ENCODE peak calls at places on chromosomes 7 and 10, in eight cellular contexts. P is esophagus muscularis mucosa, N is esophagus squamous epithelium, F is spleen, R is GM12878, U is body of pancreas, B is uterus, K is thyroid gland. S is an unnamed sample. For H3K27me3, the result is how much of the 10 kb centered on the place peaks cover.

GRCh38 chr10:127989481-127989964 is 82.6 kb downstream of the PTPRE start:
- DNase-seq in P (no peak), N (no peak), F (no peak), R (no peak), U (no peak), B (no peak), K (no peak), S (no peak)

GRCh38 chr10:104323721-104324686 is 14.3 kb downstream of the ITPRIP start:
- DNase-seq in P (no peak), N (no peak), F (peak), R (no peak), U (peak), B (no peak), K (no peak), S (no peak)

GRCh38 chr7:157373493-157373892 is 36.7 kb downstream of the DNAJB6 start:
- DNase-seq in P (no peak), N (no peak), F (no peak), R (no peak), U (no peak), B (no peak), K (no peak), S (no peak)

GRCh38 chr10:97525683-97526110 is 27.0 kb downstream of the UBTD1 start:
- DNase-seq in P (no peak), N (no peak), F (no peak), R (no peak), U (no peak), B (no peak), K (no peak), S (no peak)

GRCh38 chr10:119416855-119417254 is 125.7 kb downstream of the RGS10 start:
- DNase-seq in P (no peak), N (no peak), F (peak), R (peak), U (peak), B (peak), K (peak), S (no peak)

GRCh38 chr7:46449743-46450142 is 528.7 kb upstream of the IGFBP3 start:
- DNase-seq in P (no peak), N (no peak), F (no peak), R (no peak), U (no peak), B (no peak), K (no peak), S (no peak)

GRCh38 chr7:113464096-113464855 is 345.9 kb upstream of the SMIM30 start:
- DNase-seq in P (no peak), N (no peak), F (no peak), R (no peak), U (no peak), B (no peak), K (no peak), S (no peak)

GRCh38 chr10:95660283-95660682 is 3.8 kb upstream of the ALDH18A1 start:
- DNase-seq in P (peak), N (no peak), F (no peak), R (no peak), U (no peak), B (no peak), K (peak), S (no peak)

GRCh38 chr10:45235823-45236222 is 79.6 kb downstream of the OR13A1 start:
- DNase-seq in P (peak), N (no peak), F (no peak), R (no peak), U (no peak), B (no peak), K (no peak), S (no peak)

GRCh38 chr7:89837515-89837914 is 316.8 kb upstream of the STEAP1 start:
- DNase-seq in P (no peak), N (no peak), F (no peak), R (no peak), U (no peak), B (no peak), K (no peak), S (no peak)

GRCh38 chr10:133403359-133403758 is 9.4 kb downstream of the MTG1 start:
- DNase-seq in P (no peak), N (no peak), F (no peak), R (no peak), U (no peak), B (no peak), K (no peak), S (no peak)

GRCh38 chr7:143290293-143290692 is 2.1 kb downstream of the CASP2 start:
- DNase-seq in P (no peak), N (no peak), F (no peak), R (no peak), U (no peak), B (no peak), K (no peak), S (no peak)

GRCh38 chr10:97065128-97065527 is 120.6 kb downstream of the SLIT1 start:
- DNase-seq in P (no peak), N (no peak), F (peak), R (no peak), U (peak), B (no peak), K (peak), S (no peak)

GRCh38 chr7:28672397-28672797 is 260.1 kb downstream of the CREB5 start:
- DNase-seq in P (no peak), N (no peak), F (no peak), R (no peak), U (no peak), B (no peak), K (no peak), S (no peak)

GRCh38 chr10:8830876-8831275 is 776.4 kb downstream of the GATA3 start:
- DNase-seq in P (no peak), N (no peak), F (no peak), R (no peak), U (no peak), B (no peak), K (no peak), S (no peak)

GRCh38 chr7:81439591-81439990 is 330.3 kb downstream of the HGF start:
- DNase-seq in P (no peak), N (no peak), F (no peak), R (no peak), U (no peak), B (no peak), K (no peak), S (no peak)

GRCh38 chr10:21183025-21183424 is 285.9 kb upstream of the NEBL start:
- DNase-seq in P (no peak), N (no peak), F (no peak), R (no peak), U (no peak), B (no peak), K (no peak), S (no peak)

GRCh38 chr7:142811154-142811737 is 40.5 kb downstream of the PRSS2 start:
- DNase-seq in P (no peak), N (no peak), F (no peak), R (no peak), U (peak), B (no peak), K (no peak), S (no peak)

GRCh38 chr7:184768-185264 is 7.6 kb upstream of the FAM20C start:
- DNase-seq in P (no peak), N (no peak), F (no peak), R (no peak), U (no peak), B (no peak), K (no peak), S (no peak)

GRCh38 chr10:133264455-133264854 is 12.2 kb downstream of the ADAM8 start:
- DNase-seq in P (no peak), N (no peak), F (no peak), R (no peak), U (no peak), B (no peak), K (no peak), S (no peak)

GRCh38 chr7:41579961-41580935 is 122.6 kb downstream of the INHBA start:
- DNase-seq in P (no peak), N (no peak), F (no peak), R (no peak), U (no peak), B (no peak), K (no peak), S (no peak)

GRCh38 chr7:106114735-106115383 is 2.7 kb upstream of the SYPL1 start:
- DNase-seq in P (no peak), N (no peak), F (peak), R (no peak), U (no peak), B (no peak), K (peak), S (no peak)

GRCh38 chr10:4532467-4532866 is 293.5 kb upstream of the AKR1E2 start:
- DNase-seq in P (no peak), N (no peak), F (no peak), R (no peak), U (no peak), B (no peak), K (no peak), S (no peak)

GRCh38 chr7:116218747-116219146 is 8.4 kb downstream of the TES start:
- DNase-seq in P (no peak), N (no peak), F (no peak), R (no peak), U (no peak), B (no peak), K (no peak), S (no peak)

GRCh38 chr10:74640134-74640533 is 186.3 kb upstream of the KAT6B start:
- DNase-seq in P (no peak), N (no peak), F (no peak), R (peak), U (no peak), B (no peak), K (no peak), S (no peak)

GRCh38 chr10:14653271-14654161 is 121.2 kb downstream of the FAM107B start:
- DNase-seq in P (no peak), N (no peak), F (no peak), R (no peak), U (peak), B (peak), K (peak), S (no peak)

GRCh38 chr10:62528441-62528840 is 154.3 kb downstream of the ZNF365 start:
- DNase-seq in P (no peak), N (no peak), F (no peak), R (peak), U (no peak), B (no peak), K (no peak), S (no peak)

GRCh38 chr10:42989481-42989921 is 87.4 kb upstream of the RET start:
- DNase-seq in P (peak), N (no peak), F (peak), R (no peak), U (no peak), B (no peak), K (no peak), S (no peak)

GRCh38 chr7:101869026-101869900 is 51.8 kb downstream of the CUX1 start:
- DNase-seq in P (no peak), N (no peak), F (no peak), R (no peak), U (no peak), B (no peak), K (no peak), S (no peak)

GRCh38 chr10:5996696-5997095 is 19.4 kb upstream of the IL15RA start:
- DNase-seq in P (no peak), N (no peak), F (no peak), R (no peak), U (no peak), B (no peak), K (no peak), S (no peak)

GRCh38 chr7:19213746-19214145 is 68.5 kb upstream of the FERD3L start:
- DNase-seq in P (no peak), N (no peak), F (no peak), R (no peak), U (no peak), B (no peak), K (no peak), S (no peak)

GRCh38 chr7:20542594-20542993 is 72.9 kb upstream of the ABCB5 start:
- DNase-seq in P (no peak), N (no peak), F (no peak), R (no peak), U (peak), B (peak), K (no peak), S (no peak)

GRCh38 chr7:56639173-56639746 is 493.0 kb downstream of the ZNF479 start:
- DNase-seq in P (no peak), N (no peak), F (no peak), R (no peak), U (no peak), B (no peak), K (no peak), S (no peak)

GRCh38 chr7:24197852-24198251 is 86.1 kb upstream of the NPY start:
- DNase-seq in P (peak), N (no peak), F (no peak), R (no peak), U (no peak), B (no peak), K (no peak), S (no peak)

GRCh38 chr7:81183326-81183725 is 264.5 kb upstream of the SEMA3C start:
- DNase-seq in P (no peak), N (no peak), F (no peak), R (no peak), U (no peak), B (no peak), K (no peak), S (no peak)

GRCh38 chr7:10939237-10939910 is 34.3 kb upstream of the PHF14 start:
- DNase-seq in P (no peak), N (no peak), F (no peak), R (no peak), U (no peak), B (no peak), K (no peak), S (no peak)

GRCh38 chr10:34305189-34305588 is 509.9 kb downstream of the PARD3 start:
- DNase-seq in P (no peak), N (no peak), F (no peak), R (no peak), U (no peak), B (no peak), K (peak), S (no peak)

GRCh38 chr7:16916111-16916639 is 34.4 kb upstream of the AGR3 start:
- DNase-seq in P (no peak), N (no peak), F (no peak), R (no peak), U (no peak), B (no peak), K (no peak), S (no peak)

DNA sequence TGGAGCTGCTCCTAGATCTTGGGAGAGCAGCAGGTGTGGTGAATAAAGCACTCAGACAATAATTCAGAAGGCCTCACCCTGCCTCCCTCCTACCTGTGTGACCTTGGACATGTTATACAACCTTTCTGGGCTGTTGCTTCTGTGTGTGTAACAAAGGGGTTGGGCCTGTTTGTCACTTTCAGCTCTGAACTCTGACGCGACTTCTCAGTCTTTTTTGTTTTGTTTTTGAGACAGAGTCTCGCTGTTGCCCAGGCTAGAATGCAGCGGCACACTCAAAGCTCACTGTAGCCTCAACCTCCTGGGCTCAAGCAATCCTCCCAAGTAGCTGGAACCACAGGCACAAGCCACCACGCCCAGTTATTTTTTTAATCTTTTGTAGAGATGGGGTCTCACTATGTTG is 89.3 kb downstream of the DNMBP start:
- DNase-seq in P (no peak), N (no peak), F (no peak), R (no peak), U (peak), B (no peak), K (no peak), S (no peak)
- TF ChIP-seq POLR2A in P (no peak), N (no peak), F (no peak), R (no peak), U (peak), B (no peak), K (no peak), S (no peak)

GRCh38 chr10:71479831-71480230 is 83.1 kb downstream of the CDH23 start:
- DNase-seq in P (no peak), N (no peak), F (no peak), R (no peak), U (no peak), B (no peak), K (no peak), S (no peak)
- H3K27me3 ChIP-seq in P (under half), N (under half), F (under half), R (under half), U (under half), B (under half), K (under half), S (under half)

DNA sequence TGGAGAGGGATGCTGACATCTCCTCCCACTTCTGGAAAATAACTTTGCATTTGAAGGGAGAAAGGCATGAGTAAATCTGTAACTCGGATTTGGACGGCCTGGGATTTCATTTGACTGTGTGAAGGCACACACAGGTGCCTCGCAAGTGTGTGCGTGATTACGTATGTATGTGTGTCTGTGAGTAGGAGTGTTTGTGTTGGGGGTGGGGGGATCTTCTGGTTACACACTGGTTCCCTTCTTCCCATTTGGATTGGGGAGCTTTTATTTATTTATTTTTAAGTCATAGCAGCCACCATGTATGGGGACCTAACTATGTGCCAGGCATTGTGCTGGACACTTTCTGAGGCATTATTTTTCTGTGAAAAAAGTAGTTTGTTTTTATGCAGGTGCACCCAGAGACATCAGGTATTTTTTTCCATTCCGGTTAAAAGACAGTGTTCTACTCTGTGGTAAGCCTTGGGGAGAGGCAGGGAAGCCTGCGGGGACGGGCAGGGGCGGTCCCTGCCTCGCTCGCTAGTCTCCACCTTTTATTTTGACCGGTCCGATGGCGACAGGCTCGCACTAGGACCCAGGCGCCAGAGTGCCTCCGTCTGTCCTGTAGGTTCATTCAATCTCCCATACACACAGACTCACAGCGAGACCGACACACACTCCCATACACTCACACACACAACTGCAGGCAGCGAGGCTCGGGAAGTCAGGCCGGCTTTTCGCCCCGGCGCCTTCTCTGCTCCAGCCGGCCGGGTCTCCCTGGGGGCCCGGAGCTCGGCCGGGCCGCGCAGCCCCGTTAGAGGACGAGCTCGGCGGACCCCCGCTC is at the start of gene MXI1:
- DNase-seq in P (peak), N (peak), F (peak), R (no peak), U (peak), B (peak), K (peak), S (no peak)
- TF ChIP-seq POLR2A in P (no peak), N (peak), F (no peak), R (no peak), U (peak), B (peak), K (no peak), S (peak)

DNA sequence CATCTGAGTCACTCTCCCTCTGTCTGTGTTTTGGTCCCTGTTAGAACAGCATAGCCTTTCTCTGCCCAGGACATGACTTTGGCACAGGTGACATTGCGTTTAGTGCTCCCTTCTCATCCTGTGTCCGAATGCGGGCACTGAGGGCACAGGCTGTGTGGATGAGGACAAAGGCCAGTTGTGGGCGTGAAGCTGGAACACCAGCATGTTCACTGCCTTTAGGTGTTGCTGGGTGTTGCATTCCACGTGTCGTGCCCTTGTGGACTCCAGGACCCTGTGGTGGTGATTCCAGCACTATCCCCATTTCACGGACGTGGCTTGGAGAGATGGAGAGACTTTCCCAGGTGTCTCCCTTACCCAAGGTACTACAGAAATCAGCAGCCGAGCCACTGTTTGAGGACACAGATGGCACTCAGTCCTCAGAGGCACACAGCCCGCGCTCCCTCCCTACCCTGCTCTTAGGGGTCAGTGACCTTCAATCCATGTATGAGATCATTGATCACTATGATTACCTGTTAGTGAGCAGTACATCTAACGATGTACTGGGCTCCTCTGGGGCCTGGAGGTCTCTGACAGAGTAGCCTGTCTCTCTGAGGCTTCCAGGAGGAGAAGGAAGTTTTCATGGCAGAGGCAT is 917 bp upstream of the CNPY1 start:
- DNase-seq in P (no peak), N (no peak), F (no peak), R (no peak), U (no peak), B (no peak), K (no peak), S (no peak)
- H3K27me3 ChIP-seq in P (under half), N (under half), F (under half), R (under half), U (under half), B (under half), K (under half), S (under half)

DNA sequence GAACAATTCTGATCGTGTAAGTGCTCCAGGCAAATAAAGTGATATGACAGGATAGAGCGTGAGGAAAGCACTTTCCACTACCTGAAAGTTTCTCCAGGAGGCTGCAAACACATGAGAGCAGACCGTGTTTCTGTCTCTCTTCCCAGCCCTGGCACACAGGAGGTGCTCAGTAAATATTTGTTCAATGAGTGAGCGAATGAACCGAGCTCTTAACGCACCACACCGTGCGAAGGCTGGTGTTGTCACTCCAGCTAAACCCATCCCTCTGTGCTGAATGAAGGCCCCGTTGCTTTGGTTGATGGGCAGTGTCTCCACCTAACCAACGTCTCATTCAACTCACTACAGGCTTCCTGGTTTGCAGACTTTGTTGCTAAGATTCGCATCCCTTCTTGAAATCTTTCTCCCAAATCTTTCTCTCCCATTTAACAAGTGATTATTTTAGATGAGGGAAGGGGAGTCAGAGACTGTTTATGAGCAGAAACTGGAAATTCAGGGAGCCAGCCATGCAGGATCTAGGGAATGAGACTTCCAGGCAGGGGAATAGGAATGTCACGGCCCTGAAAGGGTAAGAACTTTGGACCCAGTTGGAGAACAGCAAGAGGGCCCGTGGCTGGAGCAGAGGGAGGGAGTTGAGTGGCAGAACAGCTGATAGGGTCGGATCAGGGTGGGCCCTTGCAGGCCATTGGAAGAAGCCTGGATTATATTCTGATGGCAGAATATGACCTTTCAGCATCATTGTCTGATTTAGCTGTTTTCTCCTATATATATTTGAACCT is 282.6 kb downstream of the CAMK1D start:
- DNase-seq in P (peak), N (no peak), F (no peak), R (no peak), U (peak), B (no peak), K (no peak), S (no peak)
- TF ChIP-seq POLR2A in P (no peak), N (no peak), F (no peak), R (no peak), U (no peak), B (no peak), K (no peak), S (no peak)

GRCh38 chr7:155255071-155255470 is 42.6 kb upstream of the INSIG1 start:
- DNase-seq in P (no peak), N (no peak), F (no peak), R (no peak), U (no peak), B (no peak), K (no peak), S (no peak)
- H3K27me3 ChIP-seq in P (under half), N (under half), F (under half), R (under half), U (under half), B (under half), K (under half), S (under half)

S was measured in vagina.